ENCODE peak calls at places on chromosomes 11 and 22, in four cellular contexts. M, N, P and B are unnamed samples.

GRCh38 chr11:18956630-18957029 is 17.4 kb upstream of the MRGPRX1 start:
- ATAC-seq in M (no peak), N (no peak), P (no peak), B (no peak)

GRCh38 chr11:65851083-65851579 is 6.8 kb downstream of the CFL1 start:
- ATAC-seq in M (peak; percentile 10), N (peak; percentile 60), P (peak; percentile 60), B (no peak)

GRCh38 chr22:37639771-37640590 is 512 bp downstream of the SH3BP1 start:
- ATAC-seq in M (no peak), N (peak; percentile 21), P (no peak), B (no peak)

GRCh38 chr11:68014157-68014965 is 4.2 kb downstream of the ALDH3B1 start:
- ATAC-seq in M (no peak), N (no peak), P (peak; percentile 59), B (no peak)

GRCh38 chr22:18947905-18948304 is 11.8 kb upstream of the PRODH start:
- ATAC-seq in M (no peak), N (no peak), P (no peak), B (no peak)

GRCh38 chr11:36564376-36565032 is 3.3 kb upstream of the RAG1 start:
- ATAC-seq in M (peak; percentile 91), N (peak; percentile 84), P (peak; percentile 93), B (peak; percentile 51)

GRCh38 chr11:14015711-14016110 is 53.2 kb downstream of the SPON1 start:
- ATAC-seq in M (peak; percentile 97), N (no peak), P (peak; percentile 73), B (no peak)

GRCh38 chr22:36055376-36056310 is 27.0 kb upstream of the RBFOX2 start:
- ATAC-seq in M (no peak), N (no peak), P (no peak), B (no peak)

GRCh38 chr22:42881982-42882656 is 25.0 kb upstream of the ARFGAP3 start:
- ATAC-seq in M (no peak), N (no peak), P (no peak), B (no peak)

GRCh38 chr11:95991545-95991944 is 67.6 kb upstream of the MTMR2 start:
- ATAC-seq in M (no peak), N (no peak), P (no peak), B (no peak)

GRCh38 chr22:29997516-29997915 is 82.7 kb upstream of the HORMAD2 start:
- ATAC-seq in M (no peak), N (no peak), P (no peak), B (no peak)

GRCh38 chr11:12813371-12814225 is 139.4 kb downstream of the TEAD1 start:
- ATAC-seq in M (peak; percentile 48), N (peak; percentile 15), P (peak; percentile 68), B (peak; percentile 58)

GRCh38 chr11:96073536-96073935 is 149.6 kb upstream of the MTMR2 start:
- ATAC-seq in M (no peak), N (no peak), P (no peak), B (no peak)

GRCh38 chr11:32385998-32386397 is 49.3 kb downstream of the WT1 start:
- ATAC-seq in M (peak; percentile 95), N (peak; percentile 86), P (peak; percentile 95), B (no peak)

GRCh38 chr22:37752189-37753061 is 55.3 kb upstream of the GCAT start:
- ATAC-seq in M (peak; percentile 43), N (no peak), P (peak; percentile 85), B (peak; percentile 90)

GRCh38 chr11:8268530-8269461 is 5.1 kb upstream of the LMO1 start:
- ATAC-seq in M (peak; percentile 31), N (no peak), P (peak; percentile 8), B (peak; percentile 26)

GRCh38 chr11:46039990-46040389 is 81.3 kb downstream of the PHF21A start:
- ATAC-seq in M (no peak), N (no peak), P (no peak), B (no peak)

GRCh38 chr22:17430298-17430900 is 61.1 kb downstream of the CECR2 start:
- ATAC-seq in M (no peak), N (peak; percentile 41), P (no peak), B (peak; percentile 84)

GRCh38 chr22:29517215-29517908 is 36.2 kb downstream of the THOC5 start:
- ATAC-seq in M (no peak), N (no peak), P (no peak), B (no peak)

GRCh38 chr11:41121600-41121999 is 337.9 kb downstream of the LRRC4C start:
- ATAC-seq in M (peak; percentile 88), N (no peak), P (no peak), B (no peak)

GRCh38 chr11:6481924-6482275 is 599 bp downstream of the TIMM10B start:
- ATAC-seq in M (peak; percentile 58), N (peak; percentile 36), P (peak; percentile 47), B (no peak)

GRCh38 chr11:87020336-87020735 is 17.4 kb upstream of the TMEM135 start:
- ATAC-seq in M (no peak), N (no peak), P (no peak), B (no peak)

GRCh38 chr11:133894956-133895549 is 49.7 kb upstream of the SPATA19 start:
- ATAC-seq in M (no peak), N (no peak), P (no peak), B (no peak)

GRCh38 chr11:119461250-119461963 is 38.4 kb upstream of the THY1 start:
- ATAC-seq in M (no peak), N (peak; percentile 51), P (no peak), B (no peak)

GRCh38 chr22:25754527-25755202 is 12.7 kb downstream of the MYO18B start:
- ATAC-seq in M (no peak), N (no peak), P (peak; percentile 80), B (peak; percentile 95)

GRCh38 chr22:39457047-39457545 is 284 bp downstream of the MGAT3 start:
- ATAC-seq in M (no peak), N (no peak), P (no peak), B (no peak)

GRCh38 chr11:12786891-12787290 is 112.7 kb downstream of the TEAD1 start:
- ATAC-seq in M (no peak), N (no peak), P (peak; percentile 18), B (no peak)

GRCh38 chr11:35678975-35679374 is 16.4 kb downstream of the TRIM44 start:
- ATAC-seq in M (no peak), N (no peak), P (no peak), B (no peak)

GRCh38 chr22:29231971-29232959 is 26.6 kb downstream of the EMID1 start:
- ATAC-seq in M (peak; percentile 92), N (no peak), P (no peak), B (peak; percentile 80)

GRCh38 chr11:41779401-41779960 is 320.0 kb upstream of the LRRC4C start:
- ATAC-seq in M (no peak), N (no peak), P (no peak), B (no peak)

GRCh38 chr11:34261820-34262219 is 96.0 kb downstream of the ABTB2 start:
- ATAC-seq in M (no peak), N (no peak), P (no peak), B (no peak)

GRCh38 chr22:21755855-21756284 is 20.3 kb upstream of the YPEL1 start:
- ATAC-seq in M (no peak), N (peak; percentile 65), P (no peak), B (peak; percentile 39)

GRCh38 chr11:2483426-2483825 is 38.6 kb downstream of the KCNQ1 start:
- ATAC-seq in M (no peak), N (no peak), P (no peak), B (no peak)

GRCh38 chr11:121446752-121447156 is 5.4 kb upstream of the SORL1 start:
- ATAC-seq in M (no peak), N (no peak), P (no peak), B (no peak)

GRCh38 chr11:61626580-61627380 is 45.9 kb upstream of the SYT7 start:
- ATAC-seq in M (peak; percentile 26), N (no peak), P (no peak), B (no peak)
- TF ChIP-seq POLR2A in M (no peak), N (no peak), P (no peak), B (no peak)

GRCh38 chr22:20291249-20291586 is 23.1 kb upstream of the RTN4R start:
- ATAC-seq in M (no peak), N (no peak), P (no peak), B (no peak)
- TF ChIP-seq EP300 in M (no peak), N (no peak), P (no peak), B (no peak)

GRCh38 chr11:47552581-47553416 is at the start of gene CELF1:
- ATAC-seq in M (peak; percentile 93), N (peak; percentile 96), P (peak; percentile 93), B (peak; percentile 98)
- TF ChIP-seq CTCF in M (peak; percentile 82), N (peak; percentile 92), P (peak; percentile 91), B (peak; percentile 99)

DNA sequence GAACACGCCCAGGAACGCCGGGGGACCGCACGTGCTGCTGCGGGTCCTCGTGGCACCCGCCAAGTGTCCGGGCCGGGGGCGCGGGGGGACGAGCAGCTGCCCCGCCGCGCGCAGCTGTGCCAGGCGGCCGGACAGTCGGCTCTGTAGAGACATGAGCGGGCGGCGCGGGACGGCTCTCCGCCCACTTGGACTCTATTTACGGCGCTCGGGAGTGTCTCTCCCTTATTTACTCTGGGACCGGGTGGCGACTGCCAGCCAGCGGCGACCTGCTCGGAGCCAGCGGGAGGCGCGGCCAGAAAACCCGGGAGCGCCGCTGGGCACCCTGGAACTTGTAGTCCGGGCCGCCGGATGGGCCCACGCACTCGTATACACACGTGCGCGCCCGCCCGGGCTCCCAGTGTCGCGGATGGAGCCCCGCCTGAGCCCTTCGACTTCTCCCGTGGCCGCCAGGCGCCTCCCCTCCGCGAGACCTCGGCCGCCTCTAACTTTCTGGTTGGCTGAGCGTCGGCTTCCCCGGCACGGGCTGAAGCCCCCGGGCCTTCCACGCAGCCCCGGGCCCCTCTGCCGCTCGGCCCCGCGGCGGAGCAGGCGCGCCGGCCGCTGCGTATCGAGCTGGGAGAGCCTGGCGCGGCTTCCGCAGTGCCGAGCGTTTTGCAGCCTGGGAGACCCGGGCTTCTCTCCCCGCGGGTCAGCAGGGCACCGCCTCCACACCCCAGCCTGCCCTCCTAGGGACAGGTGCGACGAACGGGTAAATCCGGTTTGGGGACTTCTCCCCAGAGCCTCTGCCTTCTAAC is at the start of gene MACROD1:
- ATAC-seq in M (peak; percentile 93), N (peak; percentile 93), P (peak; percentile 95), B (peak; percentile 97)
- TF ChIP-seq POLR2A in M (peak; percentile 76), N (peak; percentile 81), P (peak; percentile 45), B (peak; percentile 40)